ENCODE peak calls at places on chromosomes 5 and 9, in five cellular contexts. L is activated T-helper 1 cell treated with anti-CD3 and anti-CD28 coated beads, Interleukin-12 subunit alpha, Interleukin-12 subunit beta, Interleukin-2, Interleukin-4 antibody, amounts not matched to agents 30 ng/mL and 10 ng/mL and 1 ng/mL, durations not matched to agents 14 hours and 24 hours and 36 hours; Z is HEK293T; C is dorsolateral prefrontal cortex; B is activated CD8-positive, alpha-beta memory T cell treated with anti-CD3 and anti-CD28 coated beads, Interleukin-2, amount 10 ng/mL, durations not matched to agents 7 days and 5 days. Q is an unnamed sample.

GRCh38 chr5:179930788-179931473 is 23.2 kb upstream of the TBC1D9B start:
- DNase-seq in B (peak), L (no peak), C (no peak), Z (no peak), Q (no peak)

GRCh38 chr9:98101868-98102273 is 17.2 kb downstream of the TRIM14 start:
- DNase-seq in L (peak), Z (no peak), B (peak), C (no peak), Q (no peak)

GRCh38 chr5:135343417-135343816 is 55.6 kb downstream of the MACROH2A1 start:
- DNase-seq in C (no peak), Z (no peak), L (no peak), B (no peak), Q (no peak)

GRCh38 chr9:131735238-131736181 is 4.4 kb downstream of the RAPGEF1 start:
- DNase-seq in B (peak), Z (no peak), L (no peak), C (no peak), Q (no peak)

GRCh38 chr9:99592834-99593584 is 228.7 kb upstream of the NR4A3 start:
- DNase-seq in B (no peak), Z (no peak), C (no peak), L (no peak), Q (no peak)

GRCh38 chr5:175814676-175815075 is 56.7 kb upstream of the CPLX2 start:
- DNase-seq in Z (no peak), L (no peak), B (no peak), C (peak), Q (peak)

GRCh38 chr5:91352831-91353695 is 30.1 kb downstream of the ARRDC3 start:
- DNase-seq in B (no peak), Z (no peak), L (no peak), C (no peak), Q (no peak)

GRCh38 chr9:8859416-8859815 is 1059.8 kb upstream of the DMAC1 start:
- DNase-seq in L (no peak), B (no peak), C (no peak), Z (no peak), Q (no peak)

GRCh38 chr9:84304166-84304565 is 36.4 kb downstream of the SLC28A3 start:
- DNase-seq in B (no peak), L (no peak), C (no peak), Z (no peak), Q (no peak)

GRCh38 chr5:17229308-17229707 is 11.9 kb downstream of the BASP1 start:
- DNase-seq in C (no peak), B (no peak), L (no peak), Z (no peak), Q (no peak)

GRCh38 chr5:14449052-14449661 is 132.4 kb upstream of the OTULINL start:
- DNase-seq in L (no peak), B (no peak), C (no peak), Z (no peak), Q (no peak)

GRCh38 chr5:6000867-6001266 is 377.5 kb downstream of the MED10 start:
- DNase-seq in L (no peak), B (no peak), Z (no peak), C (no peak), Q (no peak)

GRCh38 chr9:94526271-94526670 is 28.6 kb upstream of the PCAT7 start:
- DNase-seq in B (no peak), C (no peak), Z (no peak), L (no peak), Q (no peak)

GRCh38 chr5:14305045-14305444 is 161.9 kb downstream of the TRIO start:
- DNase-seq in B (no peak), L (no peak), C (no peak), Z (no peak), Q (no peak)

GRCh38 chr9:114112778-114113585 is 13.9 kb upstream of the KIF12 start:
- DNase-seq in Z (no peak), C (peak), B (no peak), L (no peak), Q (no peak)

GRCh38 chr5:142015781-142016533 is 3.1 kb upstream of the GNPDA1 start:
- DNase-seq in B (peak), Z (no peak), C (no peak), L (peak), Q (no peak)

GRCh38 chr5:88948746-88949600 is 66.0 kb upstream of the MEF2C start:
- DNase-seq in Z (no peak), C (no peak), B (no peak), L (no peak), Q (no peak)

GRCh38 chr9:17065062-17065461 is 69.8 kb upstream of the CNTLN start:
- DNase-seq in B (no peak), C (no peak), L (no peak), Z (no peak), Q (no peak)